ENCODE peak calls at places on chromosomes 7 and 10, in five cellular contexts. Y, J, N, E and O are unnamed samples. For H3K4me1, the result is how much of the 10 kb centered on the place peaks cover.

GRCh38 chr7:70631732-70632131 is 500.2 kb upstream of the GALNT17 start:
- DNase-seq in Y (no peak), J (no peak), N (no peak), E (no peak), O (no peak)

GRCh38 chr7:87482115-87482514 is 6.6 kb upstream of the ABCB4 start:
- DNase-seq in Y (no peak), J (no peak), N (no peak), E (no peak), O (no peak)

GRCh38 chr10:12353399-12354027 is 4.2 kb downstream of the CAMK1D start:
- DNase-seq in Y (no peak), J (no peak), N (no peak), E (no peak), O (no peak)

GRCh38 chr7:1620835-1621234 is 49.2 kb upstream of the ELFN1 start:
- DNase-seq in Y (peak), J (no peak), N (no peak), E (no peak), O (no peak)

GRCh38 chr7:157497367-157497743 is 160.6 kb downstream of the DNAJB6 start:
- DNase-seq in Y (no peak), J (no peak), N (no peak), E (no peak), O (no peak)

GRCh38 chr7:135911091-135911490 is 66.1 kb downstream of the MTPN start:
- DNase-seq in Y (no peak), J (no peak), N (no peak), E (no peak), O (peak)

GRCh38 chr7:2750054-2750453 is 62.1 kb downstream of the AMZ1 start:
- DNase-seq in Y (no peak), J (no peak), N (no peak), E (no peak), O (no peak)

GRCh38 chr7:2707481-2707880 is 19.5 kb downstream of the AMZ1 start:
- DNase-seq in Y (no peak), J (no peak), N (no peak), E (no peak), O (no peak)

GRCh38 chr7:5396999-5397656 is 26.5 kb downstream of the TNRC18 start:
- DNase-seq in Y (peak), J (peak), N (no peak), E (no peak), O (peak)

DNA sequence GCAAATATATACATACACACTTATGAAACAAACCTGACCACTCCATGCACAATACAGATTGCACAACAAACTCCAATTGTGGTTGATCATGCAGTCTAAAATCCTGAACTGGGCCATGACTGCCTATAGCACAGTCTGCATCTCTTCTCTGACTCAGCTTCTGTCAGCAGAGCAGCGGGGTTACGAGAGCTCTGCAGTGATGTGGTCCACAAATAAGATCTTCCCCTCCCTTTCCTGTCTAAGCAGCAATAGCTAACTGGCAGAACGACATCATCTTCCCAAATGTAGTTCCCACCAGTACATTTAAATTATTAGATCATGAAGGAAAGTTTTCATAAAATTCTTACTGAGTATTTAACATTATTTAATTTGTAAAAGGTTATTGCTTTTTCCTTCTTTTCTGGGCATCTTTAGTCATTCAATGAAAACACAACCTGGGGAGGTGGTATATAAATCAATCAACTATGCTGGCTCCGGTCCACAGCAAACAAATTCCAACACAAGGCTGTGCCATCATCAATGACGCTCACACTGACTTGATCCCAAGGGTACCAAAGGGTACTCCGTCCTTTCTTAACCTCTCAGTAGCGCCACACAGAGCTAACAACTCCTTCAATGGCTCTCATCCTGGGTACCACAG is 17.1 kb downstream of the ARHGAP21 start:
- DNase-seq in Y (no peak), J (no peak), N (no peak), E (no peak), O (peak)
- H3K4me3 ChIP-seq in Y (no peak), J (no peak), N (no peak), E (no peak), O (no peak)

DNA sequence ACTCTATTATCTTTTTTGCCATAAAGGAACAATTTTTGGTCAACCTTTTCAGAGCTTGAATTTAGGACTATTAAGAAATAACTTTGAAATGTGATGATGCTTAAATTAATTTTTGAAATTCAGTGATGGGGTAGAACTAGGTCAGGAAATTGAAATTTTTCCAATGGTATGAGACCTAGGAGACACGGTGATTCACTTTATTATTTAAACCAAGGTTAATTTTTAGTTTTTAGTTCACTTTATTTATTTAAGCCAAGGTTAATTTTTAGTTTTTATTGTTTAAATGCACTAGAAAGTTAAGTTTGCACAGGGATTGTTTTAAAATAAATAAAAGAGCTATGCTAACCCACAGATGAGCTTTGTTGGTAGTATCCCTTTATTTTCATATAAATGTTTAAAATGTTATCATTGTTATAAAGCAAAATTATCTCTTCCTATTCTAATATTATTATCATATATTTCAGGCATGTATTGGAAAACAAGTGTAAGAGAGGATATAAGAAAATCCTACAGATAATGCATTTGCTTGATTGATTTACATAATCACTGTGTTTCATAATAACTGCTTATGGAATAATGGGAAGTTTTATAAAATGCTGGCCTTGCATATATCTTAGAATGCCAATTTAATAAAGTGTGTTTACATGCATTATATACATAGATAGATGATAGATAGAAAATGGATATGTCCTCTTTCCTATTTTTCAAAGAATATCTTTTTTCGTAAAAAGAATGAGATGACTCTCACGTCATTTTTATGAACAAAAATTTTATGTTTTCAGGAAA is 163.6 kb downstream of the HGF start:
- DNase-seq in Y (no peak), J (no peak), N (no peak), E (no peak), O (no peak)
- TF ChIP-seq CTCF in Y (no peak), J (no peak), N (no peak), E (no peak), O (no peak)

DNA sequence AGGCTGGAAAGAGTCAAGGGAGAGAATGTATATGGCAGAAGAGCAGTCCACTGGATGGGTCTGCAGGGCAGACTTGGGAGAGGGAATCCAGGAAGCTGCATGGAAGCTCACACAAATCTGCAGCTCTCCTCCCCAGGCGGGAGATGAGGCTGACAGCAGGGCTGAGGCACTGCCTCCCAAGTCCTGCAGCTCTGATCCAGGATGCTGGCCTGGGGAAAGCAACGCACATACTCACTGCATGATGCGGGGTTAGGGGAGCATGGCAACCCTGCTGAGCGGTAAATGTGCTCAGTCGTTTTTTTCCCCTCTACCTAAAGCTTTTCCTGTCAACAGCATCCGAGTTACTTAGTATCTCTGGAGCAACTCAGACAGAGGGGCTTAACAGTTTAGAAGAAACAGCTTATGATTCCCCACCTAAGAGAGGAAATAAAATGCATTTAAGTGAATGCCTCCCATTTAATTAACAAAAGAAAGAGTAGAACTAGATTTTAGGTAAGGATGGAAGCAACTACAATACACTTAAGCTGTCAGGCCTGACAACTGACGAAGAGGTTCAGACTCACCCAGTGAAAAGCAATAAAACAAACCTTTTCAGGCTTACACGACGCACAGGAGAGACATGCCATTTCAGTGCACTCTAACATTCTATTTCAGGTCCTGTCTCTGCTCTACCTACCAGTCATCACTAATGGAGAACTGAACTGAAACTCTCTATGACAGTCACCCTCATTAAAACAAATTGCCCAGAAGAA is 37.0 kb downstream of the CHCHD3 start:
- DNase-seq in Y (no peak), J (no peak), N (no peak), E (no peak), O (no peak)
- H3K4me1 ChIP-seq in Y (under half), J (under half), N (under half), E (under half), O (under half)

DNA sequence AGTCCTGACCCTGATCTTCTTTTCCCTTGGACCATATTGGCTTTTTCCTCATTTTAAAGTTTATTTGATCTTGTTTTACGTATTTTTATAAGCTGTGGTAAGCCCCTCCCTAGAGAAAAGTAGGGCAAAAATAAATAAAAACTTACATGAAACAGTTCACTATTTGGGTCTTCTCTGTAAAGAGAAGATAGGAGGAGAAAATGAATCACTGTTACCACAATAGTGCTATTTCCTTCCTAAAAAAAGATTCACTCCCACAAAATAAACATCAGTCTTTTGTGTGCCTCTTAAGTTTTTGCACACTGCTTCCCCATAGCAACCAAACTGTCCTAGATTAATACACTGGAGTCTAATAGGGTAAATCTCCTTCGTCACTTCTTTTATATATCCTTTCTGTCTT is 1.4 kb upstream of the SVIL start:
- DNase-seq in Y (no peak), J (no peak), N (no peak), E (no peak), O (no peak)
- H3K4me3 ChIP-seq in Y (no peak), J (no peak), N (no peak), E (no peak), O (no peak)

DNA sequence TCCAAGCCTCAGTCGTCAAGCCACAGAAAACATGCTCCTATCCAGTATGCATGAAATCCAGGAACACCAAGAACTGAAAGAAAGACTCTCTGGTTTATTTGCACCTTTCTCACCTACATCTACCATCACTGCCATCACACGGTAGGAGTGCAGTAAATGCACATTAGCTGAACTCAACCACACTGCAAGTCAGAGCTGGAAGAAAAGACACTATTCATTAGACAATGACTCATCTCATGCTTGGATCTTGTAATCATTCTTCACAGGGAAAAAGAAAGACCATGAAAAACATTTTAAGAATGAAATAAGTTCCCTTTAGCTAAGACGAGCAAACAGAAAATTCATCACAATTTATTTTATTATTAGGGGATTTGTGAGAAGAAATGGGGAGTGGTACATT is 325.1 kb downstream of the PARD3 start:
- DNase-seq in Y (no peak), J (peak), N (no peak), E (no peak), O (no peak)
- TF ChIP-seq CTCF in Y (no peak), J (no peak), N (no peak), E (no peak), O (no peak)

GRCh38 chr10:73086816-73087215 is 9.8 kb downstream of the P4HA1 start:
- DNase-seq in Y (no peak), J (no peak), N (no peak), E (no peak), O (no peak)
- H3K4me1 ChIP-seq in Y (under half), J (under half), N (under half), E (under half), O (under half)

GRCh38 chr10:131978851-131979250 is 2.9 kb downstream of the BNIP3 start:
- DNase-seq in Y (no peak), J (no peak), N (no peak), E (no peak), O (no peak)

GRCh38 chr10:131980321-131980720 is 1.4 kb downstream of the BNIP3 start:
- DNase-seq in Y (no peak), J (no peak), N (no peak), E (no peak), O (no peak)

GRCh38 chr10:131979821-131980270 is 1.9 kb downstream of the BNIP3 start:
- DNase-seq in Y (peak), J (no peak), N (no peak), E (no peak), O (peak)

GRCh38 chr10:131978366-131978765 is 3.4 kb downstream of the BNIP3 start:
- DNase-seq in Y (no peak), J (no peak), N (no peak), E (no peak), O (no peak)

DNA sequence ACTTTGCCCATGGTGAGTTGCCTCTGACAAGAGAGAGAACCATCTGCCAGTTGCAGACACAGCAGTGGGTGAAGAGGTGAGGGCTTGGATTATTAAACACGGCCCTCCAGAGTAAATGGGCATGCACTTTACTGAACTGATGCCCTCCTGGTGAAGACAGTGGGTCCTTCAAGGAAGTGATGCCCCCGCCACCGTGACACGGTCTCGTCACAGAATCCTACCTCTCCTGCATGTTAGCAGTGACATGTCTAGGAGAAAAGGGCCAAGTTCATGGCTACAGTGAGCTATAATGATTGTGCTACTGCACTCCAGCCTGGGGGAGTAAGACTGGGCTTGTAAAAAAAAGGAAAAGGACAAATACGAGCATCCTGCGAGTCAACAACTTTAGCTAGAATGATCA is 2.4 kb downstream of the BNIP3 start:
- DNase-seq in Y (peak), J (no peak), N (no peak), E (no peak), O (no peak)
- H3K4me3 ChIP-seq in Y (peak), J (peak), N (peak), E (no peak), O (peak)